ENCODE peak calls at places on chromosomes 6 and 20, in nine cellular contexts. E is RCC 7860; B is aorta; Z is HFFc6; P is mesenchymal stem cell; Q is effector CD4-positive, alpha-beta T cell; A is stimulated activated CD8-positive, alpha-beta memory T cell treated with anti-CD3 and anti-CD28 coated beads, Interleukin-4, amount 100 ng/mL, for 1 hour; F is NCI-H1105; H is T-helper 17 cell. J is an unnamed sample.

GRCh38 chr20:50613438-50614169 is 77.7 kb downstream of the RIPOR3 start:
- DNase-seq in E (no peak), B (no peak), Z (no peak), P (no peak), Q (no peak), A (no peak), F (no peak), H (no peak), J (no peak)

GRCh38 chr6:22748681-22749080 is 179.3 kb downstream of the HDGFL1 start:
- DNase-seq in E (no peak), B (no peak), Z (no peak), P (no peak), Q (no peak), A (no peak), F (no peak), H (no peak), J (no peak)

GRCh38 chr6:43970913-43971775 is 156.1 kb downstream of the MRPL14 start:
- DNase-seq in E (no peak), B (peak), Z (no peak), P (no peak), Q (no peak), A (no peak), F (no peak), H (no peak), J (peak)

GRCh38 chr20:49674383-49675352 is 39.0 kb downstream of the B4GALT5 start:
- DNase-seq in E (peak), B (no peak), Z (peak), P (no peak), Q (no peak), A (no peak), F (no peak), H (no peak), J (no peak)

GRCh38 chr6:28941681-28942448 is 18.1 kb upstream of the TRIM27 start:
- DNase-seq in E (no peak), B (no peak), Z (no peak), P (no peak), Q (no peak), A (no peak), F (peak), H (no peak), J (no peak)

GRCh38 chr6:131023834-131024504 is 39.1 kb downstream of the EPB41L2 start:
- DNase-seq in E (peak), B (no peak), Z (peak), P (peak), Q (no peak), A (no peak), F (no peak), H (no peak), J (no peak)

GRCh38 chr6:53811082-53811481 is 16.3 kb downstream of the LRRC1 start:
- DNase-seq in E (peak), B (no peak), Z (no peak), P (peak), Q (no peak), A (no peak), F (peak), H (no peak), J (no peak)

GRCh38 chr6:132489376-132489775 is 23.5 kb downstream of the STX7 start:
- DNase-seq in E (no peak), B (no peak), Z (no peak), P (no peak), Q (no peak), A (no peak), F (no peak), H (no peak), J (no peak)

GRCh38 chr6:141183368-141183767 is 949.4 kb upstream of the GJE1 start:
- DNase-seq in E (no peak), B (no peak), Z (no peak), P (no peak), Q (no peak), A (no peak), F (no peak), H (no peak), J (no peak)

GRCh38 chr20:18780731-18781130 is 32.9 kb upstream of the SCP2D1 start:
- DNase-seq in E (no peak), B (no peak), Z (no peak), P (no peak), Q (no peak), A (no peak), F (no peak), H (no peak), J (no peak)

GRCh38 chr20:59666586-59666985 is 62.2 kb downstream of the PHACTR3 start:
- DNase-seq in E (no peak), B (peak), Z (no peak), P (no peak), Q (no peak), A (no peak), F (no peak), H (no peak), J (no peak)

GRCh38 chr6:90169328-90169886 is 127.2 kb downstream of the BACH2 start:
- DNase-seq in E (no peak), B (no peak), Z (no peak), P (peak), Q (no peak), A (no peak), F (no peak), H (no peak), J (no peak)

GRCh38 chr20:31454374-31454773 is 13.9 kb downstream of the DEFB123 start:
- DNase-seq in E (no peak), B (no peak), Z (no peak), P (no peak), Q (no peak), A (no peak), F (no peak), H (no peak), J (no peak)

GRCh38 chr6:1096967-1097765 is 214.7 kb upstream of the FOXQ1 start:
- DNase-seq in E (no peak), B (no peak), Z (no peak), P (no peak), Q (no peak), A (no peak), F (no peak), H (no peak), J (no peak)

GRCh38 chr6:100203391-100203790 is 209.4 kb upstream of the MCHR2 start:
- DNase-seq in E (peak), B (no peak), Z (peak), P (peak), Q (no peak), A (no peak), F (no peak), H (no peak), J (no peak)

GRCh38 chr20:37398750-37399621 is 53.0 kb downstream of the SRC start:
- DNase-seq in E (no peak), B (no peak), Z (no peak), P (no peak), Q (no peak), A (no peak), F (no peak), H (no peak), J (no peak)

GRCh38 chr6:148547110-148547509 is 199.7 kb upstream of the UST start:
- DNase-seq in E (no peak), B (no peak), Z (no peak), P (no peak), Q (no peak), A (no peak), F (no peak), H (no peak), J (no peak)

GRCh38 chr20:58021481-58021880 is 207.0 kb downstream of the ANKRD60 start:
- DNase-seq in E (peak), B (peak), Z (no peak), P (no peak), Q (no peak), A (no peak), F (no peak), H (no peak), J (peak)

GRCh38 chr20:3080939-3081388 is 3.6 kb downstream of the AVP start:
- DNase-seq in E (peak), B (peak), Z (no peak), P (no peak), Q (no peak), A (no peak), F (no peak), H (no peak), J (no peak)

GRCh38 chr20:44031001-44031574 is 116.4 kb downstream of the TOX2 start:
- DNase-seq in E (no peak), B (no peak), Z (no peak), P (no peak), Q (no peak), A (no peak), F (no peak), H (no peak), J (no peak)

GRCh38 chr6:116218172-116218633 is 35.7 kb downstream of the TSPYL4 start:
- DNase-seq in E (no peak), B (no peak), Z (peak), P (peak), Q (no peak), A (no peak), F (no peak), H (no peak), J (no peak)

GRCh38 chr6:65545920-65546319 is 161.1 kb downstream of the EYS start:
- DNase-seq in E (no peak), B (no peak), Z (no peak), P (peak), Q (no peak), A (no peak), F (no peak), H (no peak), J (no peak)

GRCh38 chr6:28408076-28408802 is 8.7 kb upstream of the ZSCAN12 start:
- DNase-seq in E (no peak), B (no peak), Z (no peak), P (peak), Q (no peak), A (no peak), F (no peak), H (no peak), J (no peak)

GRCh38 chr6:16333580-16333979 is 95.2 kb downstream of the GMPR start:
- DNase-seq in E (peak), B (no peak), Z (peak), P (peak), Q (no peak), A (no peak), F (no peak), H (no peak), J (no peak)

GRCh38 chr20:11777861-11778570 is 139.7 kb upstream of the BTBD3 start:
- DNase-seq in E (no peak), B (no peak), Z (peak), P (peak), Q (no peak), A (no peak), F (peak), H (no peak), J (no peak)

GRCh38 chr20:44601801-44602204 is 19.4 kb downstream of the PKIG start:
- DNase-seq in E (no peak), B (peak), Z (peak), P (peak), Q (no peak), A (no peak), F (no peak), H (no peak), J (peak)

GRCh38 chr6:21678990-21679389 is 85.4 kb downstream of the SOX4 start:
- DNase-seq in E (peak), B (no peak), Z (peak), P (peak), Q (no peak), A (no peak), F (no peak), H (no peak), J (no peak)

J was measured in sigmoid colon.